ENCODE peak calls at places on chromosomes 2 and 18, in six cellular contexts. One of them, this sample, is unnamed.

GRCh38 chr2:205775091-205775876 is 93.0 kb downstream of the NRP2 start:
- DNase-seq in NCI-H1092: peak; percentile 23
- DNase-seq in NCI-H460: no peak
- DNase-seq in RWPE1: peak; percentile 82
- DNase-seq in HuH-7: no peak
- DNase-seq in DMS 273 treated with DMSO at 0.1 percent for 48 hours: peak; percentile 75
- DNase-seq in this sample: peak; percentile 96

GRCh38 chr2:231600619-231601355 is 8.1 kb downstream of the TEX44 start:
- DNase-seq in NCI-H1092: no peak
- DNase-seq in NCI-H460: no peak
- DNase-seq in RWPE1: no peak
- DNase-seq in HuH-7: no peak
- DNase-seq in DMS 273 treated with DMSO at 0.1 percent for 48 hours: no peak
- DNase-seq in this sample: no peak

GRCh38 chr2:134142903-134143302 is 111.0 kb upstream of the MGAT5 start:
- DNase-seq in NCI-H1092: no peak
- DNase-seq in NCI-H460: no peak
- DNase-seq in RWPE1: peak; percentile 70
- DNase-seq in HuH-7: no peak
- DNase-seq in DMS 273 treated with DMSO at 0.1 percent for 48 hours: no peak
- DNase-seq in this sample: no peak

GRCh38 chr18:58838165-58838860 is 26.4 kb upstream of the ZNF532 start:
- DNase-seq in NCI-H1092: no peak
- DNase-seq in NCI-H460: no peak
- DNase-seq in RWPE1: no peak
- DNase-seq in HuH-7: no peak
- DNase-seq in DMS 273 treated with DMSO at 0.1 percent for 48 hours: no peak
- DNase-seq in this sample: no peak

GRCh38 chr18:48657446-48658120 is 118.8 kb downstream of the CTIF start:
- DNase-seq in NCI-H1092: no peak
- DNase-seq in NCI-H460: no peak
- DNase-seq in RWPE1: no peak
- DNase-seq in HuH-7: no peak
- DNase-seq in DMS 273 treated with DMSO at 0.1 percent for 48 hours: no peak
- DNase-seq in this sample: no peak

GRCh38 chr18:54958711-54959625 is at the start of gene CCDC68:
- DNase-seq in NCI-H1092: no peak
- DNase-seq in NCI-H460: peak; percentile 47
- DNase-seq in RWPE1: no peak
- DNase-seq in HuH-7: peak; percentile 67
- DNase-seq in DMS 273 treated with DMSO at 0.1 percent for 48 hours: no peak
- DNase-seq in this sample: no peak

GRCh38 chr2:72533767-72534166 is 292.1 kb downstream of the EXOC6B start:
- DNase-seq in NCI-H1092: no peak
- DNase-seq in NCI-H460: no peak
- DNase-seq in RWPE1: peak; percentile 51
- DNase-seq in HuH-7: no peak
- DNase-seq in DMS 273 treated with DMSO at 0.1 percent for 48 hours: no peak
- DNase-seq in this sample: no peak

GRCh38 chr2:80579756-80580155 is 275.2 kb upstream of the LRRTM1 start:
- DNase-seq in NCI-H1092: no peak
- DNase-seq in NCI-H460: no peak
- DNase-seq in RWPE1: no peak
- DNase-seq in HuH-7: no peak
- DNase-seq in DMS 273 treated with DMSO at 0.1 percent for 48 hours: no peak
- DNase-seq in this sample: no peak

GRCh38 chr2:216406861-216407260 is 5.4 kb upstream of the SMARCAL1 start:
- DNase-seq in NCI-H1092: no peak
- DNase-seq in NCI-H460: no peak
- DNase-seq in RWPE1: no peak
- DNase-seq in HuH-7: no peak
- DNase-seq in DMS 273 treated with DMSO at 0.1 percent for 48 hours: no peak
- DNase-seq in this sample: peak; percentile 61

GRCh38 chr2:236688157-236688556 is 118.5 kb downstream of the ACKR3 start:
- DNase-seq in NCI-H1092: no peak
- DNase-seq in NCI-H460: no peak
- DNase-seq in RWPE1: no peak
- DNase-seq in HuH-7: no peak
- DNase-seq in DMS 273 treated with DMSO at 0.1 percent for 48 hours: no peak
- DNase-seq in this sample: no peak

GRCh38 chr2:241563981-241564595 is 5.5 kb downstream of the BOK start:
- DNase-seq in NCI-H1092: no peak
- DNase-seq in NCI-H460: no peak
- DNase-seq in RWPE1: no peak
- DNase-seq in HuH-7: peak; percentile 42
- DNase-seq in DMS 273 treated with DMSO at 0.1 percent for 48 hours: no peak
- DNase-seq in this sample: no peak

GRCh38 chr18:27863780-27864430 is 313.0 kb downstream of the CDH2 start:
- DNase-seq in NCI-H1092: no peak
- DNase-seq in NCI-H460: no peak
- DNase-seq in RWPE1: no peak
- DNase-seq in HuH-7: no peak
- DNase-seq in DMS 273 treated with DMSO at 0.1 percent for 48 hours: peak; percentile 52
- DNase-seq in this sample: no peak

GRCh38 chr2:28350791-28351285 is 41.8 kb upstream of the FOSL2 start:
- DNase-seq in NCI-H1092: no peak
- DNase-seq in NCI-H460: no peak
- DNase-seq in RWPE1: no peak
- DNase-seq in HuH-7: no peak
- DNase-seq in DMS 273 treated with DMSO at 0.1 percent for 48 hours: no peak
- DNase-seq in this sample: no peak

GRCh38 chr2:76711490-76711889 is 810.7 kb downstream of the LRRTM4 start:
- DNase-seq in NCI-H1092: no peak
- DNase-seq in NCI-H460: no peak
- DNase-seq in RWPE1: no peak
- DNase-seq in HuH-7: no peak
- DNase-seq in DMS 273 treated with DMSO at 0.1 percent for 48 hours: no peak
- DNase-seq in this sample: no peak

GRCh38 chr2:188845692-188846091 is 128.5 kb upstream of the COL3A1 start:
- DNase-seq in NCI-H1092: no peak
- DNase-seq in NCI-H460: no peak
- DNase-seq in RWPE1: no peak
- DNase-seq in HuH-7: no peak
- DNase-seq in DMS 273 treated with DMSO at 0.1 percent for 48 hours: no peak
- DNase-seq in this sample: no peak

GRCh38 chr18:26771524-26771923 is 94.0 kb downstream of the AQP4 start:
- DNase-seq in NCI-H1092: no peak
- DNase-seq in NCI-H460: no peak
- DNase-seq in RWPE1: no peak
- DNase-seq in HuH-7: peak; percentile 11
- DNase-seq in DMS 273 treated with DMSO at 0.1 percent for 48 hours: no peak
- DNase-seq in this sample: no peak

GRCh38 chr2:71283131-71283530 is 48.5 kb upstream of the ZNF638 start:
- DNase-seq in NCI-H1092: no peak
- DNase-seq in NCI-H460: no peak
- DNase-seq in RWPE1: no peak
- DNase-seq in HuH-7: no peak
- DNase-seq in DMS 273 treated with DMSO at 0.1 percent for 48 hours: no peak
- DNase-seq in this sample: no peak

GRCh38 chr2:128617029-128617590 is 298.4 kb upstream of the HS6ST1 start:
- DNase-seq in NCI-H1092: no peak
- DNase-seq in NCI-H460: no peak
- DNase-seq in RWPE1: no peak
- DNase-seq in HuH-7: no peak
- DNase-seq in DMS 273 treated with DMSO at 0.1 percent for 48 hours: no peak
- DNase-seq in this sample: no peak

GRCh38 chr2:104863229-104863584 is 9.3 kb downstream of the POU3F3 start:
- DNase-seq in NCI-H1092: no peak
- DNase-seq in NCI-H460: no peak
- DNase-seq in RWPE1: no peak
- DNase-seq in HuH-7: no peak
- DNase-seq in DMS 273 treated with DMSO at 0.1 percent for 48 hours: no peak
- DNase-seq in this sample: no peak

GRCh38 chr2:219912530-219912929 is 285.1 kb downstream of the SLC4A3 start:
- DNase-seq in NCI-H1092: no peak
- DNase-seq in NCI-H460: no peak
- DNase-seq in RWPE1: no peak
- DNase-seq in HuH-7: no peak
- DNase-seq in DMS 273 treated with DMSO at 0.1 percent for 48 hours: no peak
- DNase-seq in this sample: no peak

GRCh38 chr18:26803643-26804042 is 61.9 kb downstream of the AQP4 start:
- DNase-seq in NCI-H1092: no peak
- DNase-seq in NCI-H460: no peak
- DNase-seq in RWPE1: no peak
- DNase-seq in HuH-7: no peak
- DNase-seq in DMS 273 treated with DMSO at 0.1 percent for 48 hours: no peak
- DNase-seq in this sample: no peak

GRCh38 chr2:11134349-11134748 is 20.9 kb upstream of the SLC66A3 start:
- DNase-seq in NCI-H1092: no peak
- DNase-seq in NCI-H460: no peak
- DNase-seq in RWPE1: no peak
- DNase-seq in HuH-7: no peak
- DNase-seq in DMS 273 treated with DMSO at 0.1 percent for 48 hours: no peak
- DNase-seq in this sample: no peak

GRCh38 chr2:219243291-219243761 is 1.9 kb downstream of the GLB1L start:
- DNase-seq in NCI-H1092: no peak
- DNase-seq in NCI-H460: no peak
- DNase-seq in RWPE1: no peak
- DNase-seq in HuH-7: no peak
- DNase-seq in DMS 273 treated with DMSO at 0.1 percent for 48 hours: no peak
- DNase-seq in this sample: no peak